ENCODE peak calls at places on chromosomes 3 and 15, in eight cellular contexts. Q, E, L, D, N, K, F and T are unnamed samples.

GRCh38 chr15:100767002-100767825 is 112.4 kb upstream of the ALDH1A3 start:
- DNase-seq in Q (no peak), E (no peak), L (no peak), D (no peak), N (no peak), K (no peak), F (no peak), T (no peak)

GRCh38 chr15:99605490-99605931 is 39.7 kb downstream of the MEF2A start:
- DNase-seq in Q (peak; percentile 23), E (no peak), L (no peak), D (no peak), N (peak; percentile 6), K (no peak), F (no peak), T (no peak)

GRCh38 chr3:38643592-38643991 is 5.9 kb downstream of the SCN5A start:
- DNase-seq in Q (no peak), E (no peak), L (no peak), D (no peak), N (no peak), K (no peak), F (no peak), T (no peak)

GRCh38 chr3:23600178-23600577 is 205.6 kb upstream of the UBE2E1 start:
- DNase-seq in Q (no peak), E (no peak), L (peak; percentile 52), D (peak; percentile 95), N (peak; percentile 96), K (no peak), F (no peak), T (peak; percentile 79)

GRCh38 chr3:70854108-70854507 is 541.7 kb upstream of the MDFIC2 start:
- DNase-seq in Q (peak; percentile 4), E (peak; percentile 11), L (no peak), D (peak; percentile 29), N (no peak), K (no peak), F (no peak), T (no peak)

GRCh38 chr3:148880681-148881080 is 15.6 kb downstream of the CPA3 start:
- DNase-seq in Q (peak; percentile 33), E (peak; percentile 14), L (peak; percentile 47), D (no peak), N (no peak), K (no peak), F (no peak), T (no peak)

GRCh38 chr3:174159629-174160028 is 699.5 kb upstream of the NAALADL2 start:
- DNase-seq in Q (no peak), E (no peak), L (no peak), D (no peak), N (no peak), K (no peak), F (no peak), T (no peak)

GRCh38 chr3:123883656-123884257 is 375 bp downstream of the MYLK start:
- DNase-seq in Q (peak; percentile 34), E (peak; percentile 15), L (peak; percentile 16), D (no peak), N (no peak), K (no peak), F (no peak), T (no peak)

GRCh38 chr15:31300981-31301686 is 25.5 kb upstream of the KLF13 start:
- DNase-seq in Q (no peak), E (no peak), L (no peak), D (no peak), N (no peak), K (no peak), F (no peak), T (no peak)

GRCh38 chr3:64924961-64925360 is 237.2 kb upstream of the ADAMTS9 start:
- DNase-seq in Q (no peak), E (no peak), L (no peak), D (no peak), N (no peak), K (no peak), F (no peak), T (no peak)

GRCh38 chr3:12309716-12310115 is 20.8 kb downstream of the PPARG start:
- DNase-seq in Q (no peak), E (no peak), L (peak; percentile 36), D (no peak), N (no peak), K (no peak), F (no peak), T (no peak)

GRCh38 chr3:164533275-164533674 is 545.0 kb downstream of the SI start:
- DNase-seq in Q (no peak), E (no peak), L (no peak), D (no peak), N (no peak), K (no peak), F (no peak), T (no peak)

GRCh38 chr3:39208463-39209055 is 16.2 kb upstream of the XIRP1 start:
- DNase-seq in Q (peak; percentile 76), E (peak; percentile 66), L (peak; percentile 64), D (peak; percentile 47), N (peak; percentile 56), K (peak; percentile 65), F (peak; percentile 25), T (peak; percentile 16)

GRCh38 chr15:69474291-69474690 is 21.7 kb downstream of the RPLP1 start:
- DNase-seq in Q (no peak), E (no peak), L (no peak), D (peak; percentile 58), N (peak; percentile 74), K (no peak), F (no peak), T (no peak)

GRCh38 chr3:31224936-31225335 is 307.8 kb upstream of the STT3B start:
- DNase-seq in Q (no peak), E (no peak), L (no peak), D (no peak), N (no peak), K (no peak), F (no peak), T (no peak)

GRCh38 chr15:59307164-59307535 is 65.5 kb downstream of the MYO1E start:
- DNase-seq in Q (no peak), E (no peak), L (no peak), D (no peak), N (no peak), K (no peak), F (no peak), T (no peak)

GRCh38 chr15:59304807-59305206 is 67.9 kb downstream of the MYO1E start:
- DNase-seq in Q (no peak), E (no peak), L (no peak), D (no peak), N (no peak), K (no peak), F (no peak), T (no peak)

GRCh38 chr15:59303641-59304433 is 68.8 kb downstream of the MYO1E start:
- DNase-seq in Q (no peak), E (peak; percentile 77), L (peak; percentile 78), D (peak; percentile 72), N (peak; percentile 22), K (no peak), F (no peak), T (no peak)

GRCh38 chr15:59309405-59309804 is 63.3 kb downstream of the MYO1E start:
- DNase-seq in Q (no peak), E (no peak), L (no peak), D (no peak), N (no peak), K (no peak), F (no peak), T (no peak)

GRCh38 chr15:59306520-59307163 is 66.0 kb downstream of the MYO1E start:
- DNase-seq in Q (no peak), E (no peak), L (peak; percentile 65), D (no peak), N (peak; percentile 58), K (no peak), F (no peak), T (no peak)
- H3K4me3 ChIP-seq in Q (no peak overlapping the region), E (no peak overlapping the region), L (no peak overlapping the region), D (no peak overlapping the region), N (no peak overlapping the region), K (no peak overlapping the region), F (no peak overlapping the region), T (no peak overlapping the region)

DNA sequence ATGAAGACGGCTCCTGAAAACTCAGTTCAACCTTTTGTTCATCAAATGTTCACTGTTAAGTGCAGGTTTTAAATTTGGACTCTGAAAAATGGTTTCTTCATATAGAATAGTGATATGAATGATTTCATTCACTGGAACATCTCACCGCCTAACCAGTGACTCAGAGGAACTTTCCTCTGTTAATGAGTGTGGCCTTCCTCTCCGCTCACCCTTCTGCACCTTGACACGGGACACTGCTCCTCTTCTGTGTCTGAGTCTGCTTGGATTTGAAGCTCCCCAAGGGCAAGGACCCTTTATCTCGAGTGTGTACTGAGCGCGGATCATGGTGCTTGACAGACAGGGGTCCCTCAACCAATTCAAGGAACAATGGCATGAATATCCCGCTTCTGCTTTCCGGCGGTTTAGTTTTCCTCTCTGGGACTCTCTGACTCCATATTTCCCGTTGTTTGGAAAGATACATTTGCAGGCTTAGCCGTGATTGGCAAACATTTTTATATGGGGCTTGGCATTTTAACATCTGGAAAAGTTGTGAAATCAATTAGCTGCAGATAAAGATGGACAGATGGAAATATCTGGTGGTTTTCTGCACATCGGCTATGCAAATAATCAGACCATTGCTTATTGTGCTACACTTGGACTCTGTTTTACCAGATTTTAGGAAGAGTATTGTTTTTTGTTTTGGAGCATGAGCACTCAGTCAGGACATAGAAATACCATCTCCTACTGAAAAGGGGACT is 20.9 kb downstream of the KBTBD8 start:
- DNase-seq in Q (no peak), E (no peak), L (no peak), D (no peak), N (no peak), K (no peak), F (no peak), T (no peak)
- TF ChIP-seq CTCF in Q (no peak), E (no peak), L (no peak), D (no peak), N (no peak), K (no peak), F (no peak), T (no peak)

GRCh38 chr3:129428020-129428381 is 435 bp downstream of the EFCAB12 start:
- DNase-seq in Q (no peak), E (peak; percentile 52), L (no peak), D (no peak), N (no peak), K (no peak), F (no peak), T (no peak)
- H3K4me3 ChIP-seq in Q (peak overlapping the region; percentile 47), E (peak overlapping the region; percentile 52), L (peak overlapping the region; percentile 44), D (peak overlapping the region; percentile 73), N (peak overlapping the region; percentile 47), K (peak overlapping the region; percentile 49), F (peak overlapping the region; percentile 75), T (peak overlapping the region; percentile 46)

DNA sequence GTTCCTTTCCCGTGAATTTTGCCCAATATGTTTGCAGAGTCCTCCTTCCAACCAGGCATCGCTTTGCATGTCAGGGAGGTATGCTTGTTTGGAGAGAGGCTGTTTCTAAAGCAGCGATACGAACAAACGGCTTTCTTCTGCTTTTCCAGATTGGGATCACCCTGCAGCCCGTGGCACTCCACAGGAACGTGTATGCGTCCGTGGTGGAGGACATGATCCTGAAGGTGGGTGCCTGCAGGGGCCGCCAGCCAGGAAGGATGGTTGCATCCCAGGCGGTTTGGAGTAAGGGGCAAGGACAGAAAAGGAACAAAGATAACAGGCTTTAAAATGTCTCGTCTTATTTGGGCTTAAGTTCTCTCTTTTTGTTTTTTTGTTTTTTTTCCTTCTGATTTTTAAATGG is 17.5 kb downstream of the MAP6D1 start:
- DNase-seq in Q (no peak), E (no peak), L (no peak), D (no peak), N (no peak), K (no peak), F (no peak), T (no peak)
- TF ChIP-seq CTCF in Q (no peak), E (no peak), L (no peak), D (no peak), N (no peak), K (no peak), F (no peak), T (no peak)